ENCODE peak calls at places on chromosomes 5 and 9, in five cellular contexts. Z is IMR-90, K is neuronal stem cell, T is H9, S is mesendoderm. Y is an unnamed sample.

GRCh38 chr9:77604316-77604715 is 43.8 kb downstream of the GNA14 start:
- DNase-seq in K (no peak), T (no peak), Z (no peak), S (peak; percentile 42), Y (peak; percentile 69)

GRCh38 chr5:77321793-77322394 is 111.4 kb downstream of the PDE8B start:
- DNase-seq in Z (no peak), T (peak; percentile 71), K (no peak), S (peak; percentile 72), Y (no peak)

GRCh38 chr9:11088826-11089374 is 476.1 kb upstream of the PTPRD start:
- DNase-seq in K (no peak), Z (no peak), T (no peak), S (peak; percentile 60), Y (peak; percentile 6)

GRCh38 chr5:96006291-96006690 is 44.6 kb upstream of the ELL2 start:
- DNase-seq in S (no peak), T (no peak), Z (no peak), K (no peak), Y (no peak)

GRCh38 chr5:98454407-98454806 is 319.1 kb upstream of the RGMB start:
- DNase-seq in K (no peak), S (no peak), T (no peak), Z (peak; percentile 55), Y (no peak)

GRCh38 chr5:129945031-129945430 is 40.8 kb downstream of the CHSY3 start:
- DNase-seq in T (no peak), S (no peak), K (no peak), Z (no peak), Y (no peak)

GRCh38 chr5:4994994-4995393 is 145.1 kb upstream of the ADAMTS16 start:
- DNase-seq in K (no peak), T (no peak), S (no peak), Z (peak; percentile 1), Y (peak; percentile 54)

GRCh38 chr5:9924614-9925013 is 294.5 kb upstream of the TAS2R1 start:
- DNase-seq in K (no peak), S (peak; percentile 74), Z (peak; percentile 99), T (no peak), Y (peak; percentile 58)

GRCh38 chr5:127911619-127912018 is 171.9 kb upstream of the SLC12A2 start:
- DNase-seq in K (no peak), T (no peak), Z (no peak), S (no peak), Y (peak; percentile 54)

GRCh38 chr9:121700831-121701419 is 49.5 kb downstream of the DAB2IP start:
- DNase-seq in T (no peak), S (no peak), Z (no peak), K (no peak), Y (no peak)

GRCh38 chr9:109733690-109734089 is 46.3 kb upstream of the PALM2AKAP2 start:
- DNase-seq in K (no peak), Z (peak; percentile 64), T (no peak), S (no peak), Y (no peak)

DNA sequence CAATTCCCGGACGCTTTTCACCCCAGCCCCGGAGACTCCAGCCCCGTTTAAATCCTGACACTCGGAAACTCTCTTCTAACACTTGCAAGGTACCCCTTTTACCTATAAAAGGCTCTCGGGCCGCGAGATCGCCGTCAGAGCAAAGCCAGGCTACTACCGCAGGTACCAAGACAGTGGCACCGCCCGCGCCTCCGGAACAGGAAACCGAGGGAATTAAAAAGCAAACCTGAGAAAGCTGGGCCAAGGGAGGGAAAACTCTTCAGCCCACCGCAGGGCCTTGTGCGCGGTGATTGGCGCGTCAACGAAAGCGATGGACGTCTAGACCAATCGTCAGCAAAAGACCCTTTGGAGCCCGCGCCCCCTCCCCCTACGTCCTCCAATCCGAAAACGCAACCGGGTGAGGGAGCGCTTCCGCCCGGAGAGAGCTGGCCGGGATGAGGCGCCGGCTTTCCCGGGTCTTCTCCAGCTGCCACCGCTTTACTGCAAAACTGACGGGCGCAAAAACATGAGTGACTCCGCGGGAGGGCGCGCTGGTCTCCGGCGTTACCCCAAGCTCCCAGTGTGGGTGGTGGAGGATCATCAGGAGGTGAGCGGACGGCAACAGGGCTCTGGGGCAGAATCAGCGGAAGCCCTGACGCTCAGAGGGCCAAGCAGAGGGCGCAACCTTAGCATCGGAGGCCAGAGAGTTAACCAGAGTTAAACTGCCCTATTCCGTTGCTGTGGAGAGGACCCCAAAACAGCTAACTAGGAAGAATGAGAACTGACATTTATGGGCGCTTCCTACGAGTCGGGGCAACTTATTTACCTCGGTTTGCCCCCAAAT is at the start of the genes C5orf22 and DROSHA:
- DNase-seq in Z (peak; percentile 95), T (peak; percentile 96), S (peak; percentile 99), K (peak; percentile 92), Y (peak; percentile 95)
- H3K18ac ChIP-seq in Z (no peak within 1 kb of the TSS), T (peak within 1 kb of the TSS; percentile 89), S (peak within 1 kb of the TSS; percentile 77), K (peak within 1 kb of the TSS; percentile 86), Y (peak within 1 kb of the TSS; percentile 49)

DNA sequence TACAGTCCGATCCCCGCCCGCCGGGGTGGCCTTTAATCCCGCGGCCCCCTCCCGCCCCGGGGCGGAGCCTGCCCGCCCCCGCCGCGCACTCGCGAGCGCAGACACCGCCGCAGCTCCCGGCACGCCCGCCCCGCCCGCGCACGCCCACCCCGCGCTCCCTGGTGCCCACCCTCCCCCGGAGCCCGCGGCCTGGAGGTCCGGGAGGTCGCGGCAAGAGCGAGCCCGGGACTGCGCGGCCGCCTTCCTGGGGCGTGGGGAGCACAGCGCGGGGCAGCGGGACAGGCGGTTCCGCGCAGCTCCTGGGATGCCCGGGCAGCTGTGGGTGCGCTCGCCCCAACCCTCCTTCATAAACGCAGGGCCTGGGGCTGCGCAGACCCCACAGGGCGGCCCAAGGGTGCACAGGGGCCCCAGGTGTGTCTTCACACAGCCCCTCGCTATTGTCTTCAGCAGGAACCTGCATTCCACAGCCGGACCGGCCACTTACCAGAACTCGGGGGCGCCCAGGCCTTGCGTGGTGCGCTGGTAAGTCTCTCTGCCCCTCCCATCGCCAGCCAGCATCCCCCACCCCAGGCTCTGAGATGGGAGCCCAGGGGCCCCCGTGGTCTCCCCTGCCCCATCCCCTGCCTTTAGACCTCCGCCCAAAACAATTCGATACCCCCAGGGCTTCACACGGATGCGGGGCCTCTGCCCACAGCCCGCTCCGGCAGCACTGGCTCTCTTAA is at the start of gene SLC9A3:
- DNase-seq in S (no peak), T (no peak), K (no peak), Z (no peak), Y (no peak)
- H3K27me3 ChIP-seq in S (peaks cover 54% of the 10 kb centered on the region), T (peaks cover 53% of the 10 kb centered on the region), K (peaks cover 93% of the 10 kb centered on the region), Z (peaks cover 79% of the 10 kb centered on the region), Y (peaks cover 55% of the 10 kb centered on the region)

GRCh38 chr9:106156462-106156861 is 462.1 kb downstream of the TMEM38B start:
- DNase-seq in S (no peak), Z (no peak), T (no peak), K (no peak), Y (no peak)
- H2BK5ac ChIP-seq in S (no peak overlapping the region), Z (no peak overlapping the region), T (no peak overlapping the region), K (no peak overlapping the region), Y (no peak overlapping the region)

GRCh38 chr9:81517954-81518353 is 171.4 kb downstream of the TLE1 start:
- DNase-seq in K (no peak), S (no peak), T (no peak), Z (no peak), Y (no peak)
- H3K18ac ChIP-seq in K (no peak overlapping the region), S (no peak overlapping the region), T (no peak overlapping the region), Z (no peak overlapping the region), Y (no peak overlapping the region)

GRCh38 chr5:135723451-135723850 is 111.0 kb upstream of the SLC25A48 start:
- DNase-seq in K (no peak), Z (no peak), T (no peak), S (no peak), Y (no peak)
- H3K27me3 ChIP-seq in K (no peaks in the 10 kb centered on the region), Z (peaks cover 2% of the 10 kb centered on the region), T (no peaks in the 10 kb centered on the region), S (no peaks in the 10 kb centered on the region), Y (no peaks in the 10 kb centered on the region)

GRCh38 chr9:136119259-136120118 is 814 bp upstream of the TMEM250 start:
- DNase-seq in Z (peak; percentile 19), S (peak; percentile 77), T (peak; percentile 79), K (no peak), Y (peak; percentile 11)
- H2BK5ac ChIP-seq in Z (peak overlapping the region; percentile 66), S (no peak overlapping the region), T (no peak overlapping the region), K (peak overlapping the region; percentile 93), Y (peak overlapping the region; percentile 74)

Y was measured in trophoblast cell.